ENCODE peak calls at places on chromosomes 2 and 18, in six cellular contexts. X is activated CD8-positive, alpha-beta memory T cell treated with anti-CD3 and anti-CD28 coated beads for 48 hours; E is omental fat pad; W is amniotic epithelial cell; F is NCI-H146; Z is B cell. L is an unnamed sample.

GRCh38 chr2:189225032-189225431 is 45.5 kb upstream of the COL5A2 start:
- DNase-seq in X (no peak), E (no peak), W (no peak), F (no peak), Z (no peak), L (no peak)

GRCh38 chr2:201363857-201364560 is 6.9 kb upstream of the FLACC1 start:
- DNase-seq in X (no peak), E (no peak), W (peak; percentile 71), F (peak; percentile 1), Z (peak; percentile 50), L (peak; percentile 74)

GRCh38 chr2:59754336-59754735 is 799.1 kb downstream of the BCL11A start:
- DNase-seq in X (no peak), E (no peak), W (no peak), F (no peak), Z (no peak), L (no peak)

GRCh38 chr18:11570770-11571169 is 38.6 kb upstream of the SLC35G4 start:
- DNase-seq in X (no peak), E (no peak), W (peak; percentile 7), F (no peak), Z (no peak), L (peak; percentile 15)

GRCh38 chr2:173161040-173161439 is 85.4 kb downstream of the MAP3K20 start:
- DNase-seq in X (no peak), E (no peak), W (peak; percentile 36), F (no peak), Z (no peak), L (no peak)

GRCh38 chr2:95389256-95390119 is 13.0 kb upstream of the FAHD2A start:
- DNase-seq in X (peak; percentile 46), E (no peak), W (peak; percentile 37), F (peak; percentile 30), Z (no peak), L (peak; percentile 73)

GRCh38 chr2:117190856-117191255 is 623.6 kb upstream of the DDX18 start:
- DNase-seq in X (no peak), E (no peak), W (no peak), F (no peak), Z (no peak), L (no peak)

GRCh38 chr18:5142859-5143258 is 54.2 kb downstream of the AKAIN1 start:
- DNase-seq in X (no peak), E (no peak), W (no peak), F (peak; percentile 99), Z (no peak), L (no peak)

GRCh38 chr18:60020107-60020925 is 120.5 kb downstream of the PMAIP1 start:
- DNase-seq in X (no peak), E (no peak), W (peak; percentile 24), F (peak; percentile 33), Z (no peak), L (no peak)

GRCh38 chr18:48200631-48201336 is 208.4 kb downstream of the ZBTB7C start:
- DNase-seq in X (no peak), E (no peak), W (no peak), F (no peak), Z (peak; percentile 3), L (no peak)

GRCh38 chr2:226295123-226295522 is 504.5 kb downstream of the IRS1 start:
- DNase-seq in X (no peak), E (no peak), W (peak; percentile 60), F (no peak), Z (no peak), L (no peak)

GRCh38 chr2:144938308-144938709 is 418.4 kb upstream of the ZEB2 start:
- DNase-seq in X (no peak), E (no peak), W (peak; percentile 86), F (no peak), Z (no peak), L (no peak)

GRCh38 chr18:48741866-48742265 is 203.0 kb downstream of the CTIF start:
- DNase-seq in X (no peak), E (no peak), W (no peak), F (no peak), Z (no peak), L (no peak)

GRCh38 chr2:19505199-19506136 is 147.0 kb upstream of the OSR1 start:
- DNase-seq in X (no peak), E (no peak), W (no peak), F (no peak), Z (no peak), L (no peak)

GRCh38 chr18:35043207-35043606 is 2.0 kb downstream of the MAPRE2 start:
- DNase-seq in X (no peak), E (no peak), W (no peak), F (no peak), Z (no peak), L (no peak)

GRCh38 chr2:240992572-240993291 is 5.7 kb upstream of the SNED1 start:
- DNase-seq in X (no peak), E (no peak), W (no peak), F (no peak), Z (peak; percentile 35), L (no peak)

GRCh38 chr2:10278029-10278762 is 24.5 kb upstream of the HPCAL1 start:
- DNase-seq in X (no peak), E (no peak), W (peak; percentile 26), F (no peak), Z (no peak), L (peak; percentile 90)

GRCh38 chr2:218075975-218076811 is 7.1 kb downstream of the RUFY4 start:
- DNase-seq in X (no peak), E (no peak), W (no peak), F (no peak), Z (no peak), L (no peak)

GRCh38 chr2:100008960-100009359 is 133.4 kb downstream of the AFF3 start:
- DNase-seq in X (no peak), E (no peak), W (peak; percentile 87), F (no peak), Z (no peak), L (no peak)

GRCh38 chr2:130768191-130768855 is 13.0 kb downstream of the AMER3 start:
- DNase-seq in X (no peak), E (no peak), W (no peak), F (no peak), Z (no peak), L (no peak)

GRCh38 chr2:145957929-145958328 is 1438.0 kb upstream of the ZEB2 start:
- DNase-seq in X (no peak), E (no peak), W (peak; percentile 44), F (no peak), Z (no peak), L (no peak)